ENCODE peak calls at places on chromosome 21, in four cellular contexts. T is OCI-LY7, Q is GM23248, U is A549. G is an unnamed sample.
A peak's percentile ranks its signal among the peaks of the same experiment; 100 is the strongest.

GRCh38 chr21:45818276-45818903 is 163.2 kb upstream of the COL6A1 start:
- DNase-seq in T (peak; percentile 7), Q (peak; percentile 76), U (peak; percentile 13), G (no peak)

GRCh38 chr21:38784458-38785266 is 21.1 kb upstream of the ETS2 start:
- DNase-seq in T (no peak), Q (no peak), U (no peak), G (no peak)

GRCh38 chr21:46111857-46112730 is 14.2 kb downstream of the COL6A2 start:
- DNase-seq in T (no peak), Q (no peak), U (no peak), G (no peak)

GRCh38 chr21:45050361-45050785 is 24.0 kb upstream of the ADARB1 start:
- DNase-seq in T (no peak), Q (no peak), U (no peak), G (no peak)

GRCh38 chr21:45381036-45381787 is 23.8 kb upstream of the COL18A1 start:
- DNase-seq in T (no peak), Q (no peak), U (no peak), G (no peak)

GRCh38 chr21:44354775-44355771 is 1.7 kb downstream of the TRPM2 start:
- DNase-seq in T (peak; percentile 84), Q (no peak), U (no peak), G (peak; percentile 81)

GRCh38 chr21:16563795-16564194 is 834.0 kb downstream of the USP25 start:
- DNase-seq in T (no peak), Q (peak; percentile 12), U (peak; percentile 11), G (no peak)

GRCh38 chr21:31880816-31881215 is 8.0 kb downstream of the HUNK start:
- DNase-seq in T (no peak), Q (no peak), U (no peak), G (no peak)

GRCh38 chr21:23936224-23936623 is 1671.1 kb downstream of the MRPL39 start:
- DNase-seq in T (no peak), Q (no peak), U (no peak), G (peak; percentile 25)

GRCh38 chr21:26389971-26390641 is 183.0 kb downstream of the CYYR1 start:
- DNase-seq in T (no peak), Q (peak; percentile 86), U (peak; percentile 10), G (peak; percentile 38)

GRCh38 chr21:29434081-29434480 is 135.4 kb downstream of the BACH1 start:
- DNase-seq in T (no peak), Q (no peak), U (no peak), G (no peak)

GRCh38 chr21:19683492-19683891 is 1279.9 kb upstream of the TMPRSS15 start:
- DNase-seq in T (no peak), Q (no peak), U (no peak), G (no peak)

GRCh38 chr21:45886610-45887026 is 95.0 kb upstream of the COL6A1 start:
- DNase-seq in T (no peak), Q (no peak), U (no peak), G (no peak)

GRCh38 chr21:34574581-34574980 is 40.3 kb downstream of the RCAN1 start:
- DNase-seq in T (no peak), Q (peak; percentile 43), U (no peak), G (no peak)
- H3K4me2 ChIP-seq in T (no peak overlapping the region), Q (no peak overlapping the region), U (no peak overlapping the region), G (peak overlapping the region; percentile 28)

GRCh38 chr21:41954654-41955499 is 1.1 kb upstream of the C2CD2 start:
- DNase-seq in T (no peak), Q (no peak), U (no peak), G (no peak)

GRCh38 chr21:41953831-41954653 is at the start of gene C2CD2:
- DNase-seq in T (no peak), Q (peak; percentile 85), U (peak; percentile 47), G (peak; percentile 45)

GRCh38 chr21:41951876-41952567 is 1.8 kb downstream of the C2CD2 start:
- DNase-seq in T (no peak), Q (no peak), U (no peak), G (no peak)

GRCh38 chr21:41952568-41953248 is 1.1 kb downstream of the C2CD2 start:
- DNase-seq in T (no peak), Q (no peak), U (no peak), G (no peak)

GRCh38 chr21:41953249-41953830 is 478 bp downstream of the C2CD2 start:
- DNase-seq in T (no peak), Q (peak; percentile 65), U (no peak), G (no peak)
- H3K4me1 ChIP-seq in T (peaks cover 17% of the 10 kb centered on the region), Q (peaks cover 37% of the 10 kb centered on the region), U (peaks cover 33% of the 10 kb centered on the region), G (peaks cover 19% of the 10 kb centered on the region)

GRCh38 chr21:42677339-42678117 is 24.1 kb downstream of the PDE9A start:
- DNase-seq in T (peak; percentile 31), Q (no peak), U (no peak), G (peak; percentile 37)
- H3K27ac ChIP-seq in T (no peak overlapping the region), Q (no peak overlapping the region), U (no peak overlapping the region), G (no peak overlapping the region)

GRCh38 chr21:35408401-35408800 is 359.3 kb upstream of the RUNX1 start:
- DNase-seq in T (no peak), Q (peak; percentile 77), U (no peak), G (no peak)
- H3K4me2 ChIP-seq in T (no peak overlapping the region), Q (peak overlapping the region; percentile 89), U (no peak overlapping the region), G (peak overlapping the region; percentile 8)

DNA sequence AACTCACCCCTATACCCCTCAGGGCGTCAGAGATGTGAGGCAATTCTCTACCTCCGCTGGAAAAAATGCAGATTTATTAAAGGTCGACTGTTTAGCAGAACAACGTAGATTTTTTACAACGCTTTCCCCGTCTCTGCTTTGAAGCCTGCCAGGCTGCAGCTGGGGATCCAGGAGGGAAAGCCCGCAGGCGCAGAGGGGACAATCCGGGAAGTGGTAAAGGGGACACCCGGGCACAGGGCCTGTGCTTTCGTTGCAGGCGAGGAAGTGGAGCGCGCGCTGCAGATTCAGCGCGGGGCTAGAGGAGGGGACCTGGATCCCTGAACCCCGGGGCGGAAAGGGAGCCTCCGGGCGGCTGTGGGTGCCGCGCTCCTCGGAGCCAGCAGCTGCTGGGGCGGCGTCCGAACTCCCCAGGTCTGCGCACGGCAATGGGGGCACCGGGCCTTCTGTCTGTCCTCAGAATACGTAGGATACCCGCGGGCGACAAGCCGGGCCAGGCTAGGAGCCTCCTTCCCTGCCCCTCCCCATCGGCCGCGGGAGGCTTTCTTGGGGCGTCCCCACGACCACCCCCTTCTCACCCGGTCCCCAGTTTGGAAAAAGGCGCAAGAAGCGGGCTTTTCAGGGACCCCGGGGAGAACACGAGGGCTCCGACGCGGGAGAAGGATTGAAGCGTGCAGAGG is 5.5 kb downstream of the SIM2 start:
- DNase-seq in T (no peak), Q (no peak), U (no peak), G (no peak)
- H3K4me1 ChIP-seq in T (no peaks in the 10 kb centered on the region), Q (no peaks in the 10 kb centered on the region), U (peaks cover 20% of the 10 kb centered on the region), G (peaks cover 36% of the 10 kb centered on the region)

DNA sequence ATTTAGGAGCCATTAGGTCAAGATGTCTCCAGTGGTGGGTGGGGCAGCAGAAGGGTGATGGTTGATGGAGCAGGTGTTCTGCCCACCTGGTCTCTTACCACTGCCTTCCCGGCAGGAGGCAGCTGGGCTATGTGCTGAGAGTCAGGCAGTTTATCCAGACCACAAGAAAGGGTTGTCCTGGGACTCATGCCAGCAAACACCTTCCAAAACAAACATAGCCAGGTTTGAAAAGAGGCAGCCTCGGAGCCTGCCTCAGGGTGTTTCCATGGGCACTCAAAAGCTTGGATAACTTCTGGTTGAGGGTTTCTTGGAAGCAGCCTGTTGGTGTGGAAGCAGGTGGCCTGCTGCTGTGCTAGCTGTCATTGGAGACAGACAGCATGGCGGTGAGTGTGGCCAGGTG is 187.2 kb downstream of the PCP4 start:
- DNase-seq in T (no peak), Q (no peak), U (no peak), G (peak; percentile 10)
- H3K27ac ChIP-seq in T (no peak overlapping the region), Q (no peak overlapping the region), U (no peak overlapping the region), G (no peak overlapping the region)

DNA sequence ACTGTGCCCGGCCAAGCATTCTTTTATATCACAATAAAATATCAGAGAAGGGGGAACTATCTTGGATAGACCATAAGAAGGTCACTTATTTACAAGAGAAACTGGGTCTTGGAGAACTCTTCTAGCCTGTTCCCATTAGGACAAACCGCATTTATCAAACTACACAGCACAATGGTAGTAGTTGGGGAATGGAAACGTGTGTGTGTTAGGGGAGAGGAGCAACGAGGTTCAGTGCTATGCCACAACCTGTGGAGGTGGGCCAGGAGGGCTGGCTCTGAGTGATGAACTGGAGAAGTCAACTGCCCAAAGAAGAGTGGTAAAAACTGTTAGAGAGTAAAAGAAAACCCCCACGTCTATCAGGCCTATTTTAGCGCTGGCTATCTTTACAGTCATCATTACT is 1.6 kb downstream of the DONSON start:
- DNase-seq in T (no peak), Q (no peak), U (no peak), G (no peak)
- H3K4me2 ChIP-seq in T (peak overlapping the region; percentile 88), Q (peak overlapping the region; percentile 90), U (peak overlapping the region; percentile 92), G (peak overlapping the region; percentile 81)

GRCh38 chr21:37372127-37372731 is 5.7 kb downstream of the DYRK1A start:
- DNase-seq in T (no peak), Q (no peak), U (no peak), G (no peak)

GRCh38 chr21:37371041-37371397 is 4.4 kb downstream of the DYRK1A start:
- DNase-seq in T (no peak), Q (no peak), U (no peak), G (no peak)

GRCh38 chr21:37375866-37376574 is 9.4 kb downstream of the DYRK1A start:
- DNase-seq in T (no peak), Q (no peak), U (no peak), G (peak; percentile 37)

GRCh38 chr21:37373539-37373938 is 7.0 kb downstream of the DYRK1A start:
- DNase-seq in T (no peak), Q (no peak), U (no peak), G (no peak)

GRCh38 chr21:37374026-37374425 is 7.5 kb downstream of the DYRK1A start:
- DNase-seq in T (no peak), Q (peak; percentile 51), U (no peak), G (no peak)
- H3K4me1 ChIP-seq in T (peaks cover 58% of the 10 kb centered on the region), Q (peaks cover 54% of the 10 kb centered on the region), U (peaks cover 69% of the 10 kb centered on the region), G (peaks cover 85% of the 10 kb centered on the region)

DNA sequence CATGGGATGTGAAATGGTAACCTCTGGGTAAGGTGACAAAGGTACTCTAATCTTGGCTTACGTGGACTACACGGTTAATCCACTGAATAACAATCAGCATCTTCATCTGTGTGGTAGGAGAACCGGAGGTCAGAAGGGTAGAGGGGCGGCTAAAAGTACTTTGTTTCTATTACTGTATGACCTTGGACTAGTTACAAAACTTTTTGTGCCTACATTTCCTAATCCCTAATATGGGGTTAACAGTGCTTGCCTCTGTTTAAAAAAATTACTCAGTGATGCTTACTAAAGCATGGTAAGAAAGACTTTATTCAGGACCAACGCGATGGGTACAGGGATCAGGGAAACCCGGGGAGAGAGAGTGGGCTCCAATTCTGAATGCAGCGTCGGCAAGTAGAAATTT is 1.7 kb upstream of the MRPS6 start:
- DNase-seq in T (no peak), Q (no peak), U (no peak), G (no peak)
- H3K27ac ChIP-seq in T (no peak overlapping the region), Q (no peak overlapping the region), U (no peak overlapping the region), G (no peak overlapping the region)

G was measured in DND-41.